ENCODE peak calls at places on chromosomes 6 and 20, in six cellular contexts. W is cardiac fibroblast; L is OCI-LY7; X is GM12892; Z is activated T-cell treated with anti-CD3 and anti-CD28 coated beads, Interleukin-2, amount 50 U/mL, for 48 hours; M is lower lobe of right lung. P is an unnamed sample.

GRCh38 chr20:48467622-48468021 is 360.2 kb downstream of the PREX1 start:
- DNase-seq in W (no peak), Z (peak; percentile 34), X (no peak), L (peak; percentile 49), M (no peak), P (no peak)

GRCh38 chr6:11275598-11275997 is 43.1 kb upstream of the NEDD9 start:
- DNase-seq in X (peak; percentile 27), W (no peak), Z (peak; percentile 32), M (no peak), L (no peak), P (no peak)

GRCh38 chr6:22727709-22728108 is 158.3 kb downstream of the HDGFL1 start:
- DNase-seq in X (no peak), L (no peak), M (no peak), Z (no peak), W (no peak), P (no peak)

GRCh38 chr6:24883618-24884017 is 52.1 kb downstream of the RIPOR2 start:
- DNase-seq in Z (no peak), X (no peak), M (no peak), W (peak; percentile 55), L (peak; percentile 85), P (peak; percentile 15)

GRCh38 chr6:106097368-106098231 is 11.5 kb downstream of the PRDM1 start:
- DNase-seq in W (peak; percentile 69), L (peak; percentile 77), X (no peak), Z (peak; percentile 68), M (no peak), P (no peak)

GRCh38 chr20:56786503-56786902 is 157.4 kb downstream of the TFAP2C start:
- DNase-seq in X (no peak), L (no peak), Z (no peak), W (no peak), M (no peak), P (no peak)

GRCh38 chr6:37182736-37183590 is 13.0 kb downstream of the PIM1 start:
- DNase-seq in M (peak; percentile 73), L (peak; percentile 37), X (no peak), W (no peak), Z (peak; percentile 75), P (no peak)

GRCh38 chr6:18122128-18123093 is at the start of gene NHLRC1:
- DNase-seq in X (peak; percentile 54), W (peak; percentile 91), L (no peak), M (peak; percentile 94), Z (peak; percentile 87), P (peak; percentile 93)

P was measured in osteocyte.